ENCODE peak calls at places on chromosomes 6 and 20, in four cellular contexts. J, C, S and N are unnamed samples.

GRCh38 chr6:101413773-101414172 is 20.3 kb downstream of the GRIK2 start:
- DNase-seq in S (no peak), C (no peak), J (no peak), N (no peak)

GRCh38 chr6:104095661-104096416 is 763.9 kb downstream of the HACE1 start:
- DNase-seq in S (no peak), C (no peak), J (no peak), N (no peak)

GRCh38 chr20:13221673-13222318 is 722 bp downstream of the ISM1 start:
- DNase-seq in S (peak; percentile 59), C (peak; percentile 43), J (peak; percentile 85), N (peak; percentile 37)

GRCh38 chr20:60961551-60961950 is 290.5 kb upstream of the CDH4 start:
- DNase-seq in J (no peak), S (no peak), C (no peak), N (no peak)

GRCh38 chr6:49463612-49463967 is 420 bp downstream of the CENPQ start:
- DNase-seq in J (peak; percentile 31), C (no peak), S (no peak), N (no peak)

GRCh38 chr6:33197431-33198048 is 2.9 kb downstream of the RXRB start:
- DNase-seq in S (peak; percentile 70), C (no peak), J (peak; percentile 84), N (peak; percentile 61)

GRCh38 chr6:30556964-30557682 is at the start of gene PRR3:
- DNase-seq in J (peak; percentile 95), C (peak; percentile 88), S (peak; percentile 76), N (peak; percentile 91)

GRCh38 chr6:11263185-11263817 is 30.8 kb upstream of the NEDD9 start:
- DNase-seq in S (peak; percentile 49), C (peak; percentile 37), J (peak; percentile 81), N (peak; percentile 85)

GRCh38 chr20:52399352-52399751 is 207.8 kb upstream of the ZFP64 start:
- DNase-seq in C (no peak), J (no peak), S (no peak), N (no peak)

GRCh38 chr6:158764188-158764849 is 54.8 kb downstream of the EZR start:
- DNase-seq in J (no peak), C (peak; percentile 51), S (no peak), N (no peak)

GRCh38 chr20:46200582-46201570 is 82.8 kb downstream of the CD40 start:
- DNase-seq in C (no peak), S (no peak), J (no peak), N (no peak)

GRCh38 chr6:51885957-51886356 is 201.5 kb downstream of the PKHD1 start:
- DNase-seq in C (no peak), J (no peak), S (no peak), N (no peak)

GRCh38 chr6:45567879-45568278 is 190.1 kb upstream of the SUPT3H start:
- DNase-seq in C (no peak), S (no peak), J (no peak), N (no peak)

GRCh38 chr20:32965115-32965514 is 39.1 kb downstream of the SUN5 start:
- DNase-seq in C (no peak), S (no peak), J (no peak), N (no peak)

GRCh38 chr20:20487811-20488210 is 119.9 kb downstream of the INSM1 start:
- DNase-seq in J (peak; percentile 17), C (no peak), S (no peak), N (no peak)

GRCh38 chr6:158050107-158050735 is 68.6 kb downstream of the SYNJ2 start:
- DNase-seq in S (no peak), J (no peak), C (no peak), N (no peak)

GRCh38 chr6:167415441-167415961 is 90.6 kb downstream of the TTLL2 start:
- DNase-seq in C (no peak), J (no peak), S (no peak), N (no peak)

GRCh38 chr6:14709066-14709670 is 536.7 kb upstream of the JARID2 start:
- DNase-seq in J (no peak), C (no peak), S (no peak), N (no peak)
- H3K27ac ChIP-seq in J (no peak overlapping the region), C (no peak overlapping the region), S (no peak overlapping the region), N (no peak overlapping the region)

GRCh38 chr6:165662041-165662491 is 975 bp downstream of the PDE10A start:
- DNase-seq in S (no peak), J (peak; percentile 24), C (no peak), N (peak; percentile 29)

GRCh38 chr6:165660881-165661415 is 2.1 kb downstream of the PDE10A start:
- DNase-seq in J (no peak), S (no peak), C (no peak), N (no peak)

GRCh38 chr6:165661416-165662001 is 1.5 kb downstream of the PDE10A start:
- DNase-seq in S (no peak), C (no peak), J (no peak), N (no peak)

GRCh38 chr6:165658395-165659058 is 4.5 kb downstream of the PDE10A start:
- DNase-seq in C (no peak), S (no peak), J (no peak), N (peak; percentile 30)

GRCh38 chr6:165659945-165660862 is 2.8 kb downstream of the PDE10A start:
- DNase-seq in S (no peak), J (peak; percentile 32), C (no peak), N (no peak)
- H3K4me3 ChIP-seq in S (peak overlapping the region; percentile 41), J (peak overlapping the region; percentile 37), C (no peak overlapping the region), N (peak overlapping the region; percentile 58)

GRCh38 chr6:56535626-56536025 is 107.1 kb downstream of the DST start:
- DNase-seq in C (no peak), J (no peak), S (no peak), N (no peak)
- H3K27ac ChIP-seq in C (no peak overlapping the region), J (no peak overlapping the region), S (no peak overlapping the region), N (no peak overlapping the region)

GRCh38 chr20:24832518-24832917 is 116.6 kb upstream of the CST7 start:
- DNase-seq in C (no peak), J (no peak), S (no peak), N (no peak)
- H3K4me3 ChIP-seq in C (no peak overlapping the region), J (no peak overlapping the region), S (no peak overlapping the region), N (no peak overlapping the region)

DNA sequence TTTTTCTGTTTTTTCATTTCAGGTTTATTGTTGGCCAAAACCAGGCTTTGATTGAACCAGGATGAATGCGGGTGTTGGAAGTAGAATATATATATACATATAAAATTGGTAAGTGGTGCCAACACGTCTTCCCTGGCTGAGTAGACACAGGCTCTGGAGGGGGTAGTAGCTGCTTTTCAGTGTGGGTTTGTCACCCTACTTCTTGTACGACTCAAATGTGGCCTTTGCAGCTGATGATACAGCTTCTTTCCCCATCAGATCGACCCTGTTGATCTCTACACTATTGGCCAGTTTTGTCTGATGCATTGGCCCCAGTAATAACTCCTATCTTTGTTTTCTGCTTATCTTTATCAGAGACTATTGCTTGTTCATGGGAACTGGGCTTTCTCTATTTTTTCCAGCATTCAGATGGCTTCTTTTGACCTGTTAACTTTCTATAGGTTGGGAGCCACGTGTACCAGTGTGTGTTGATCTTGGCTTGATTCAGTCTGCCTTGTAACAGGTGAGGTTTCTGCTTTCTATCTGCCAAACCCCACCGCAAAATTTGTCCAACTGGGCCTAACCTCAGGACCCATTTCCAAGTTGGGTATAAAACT is 2.7 kb upstream of the ZNFX1 start:
- DNase-seq in S (no peak), J (peak; percentile 21), C (no peak), N (no peak)
- H3K27ac ChIP-seq in S (no peak overlapping the region), J (peak overlapping the region; percentile 87), C (peak overlapping the region; percentile 91), N (no peak overlapping the region)

GRCh38 chr20:40422665-40423064 is 266.4 kb downstream of the MAFB start:
- DNase-seq in J (no peak), S (no peak), C (no peak), N (no peak)
- H3K4me3 ChIP-seq in J (no peak overlapping the region), S (no peak overlapping the region), C (no peak overlapping the region), N (no peak overlapping the region)

GRCh38 chr6:25174678-25175077 is 104.5 kb upstream of the CARMIL1 start:
- DNase-seq in J (no peak), C (no peak), S (no peak), N (no peak)
- H3K27ac ChIP-seq in J (peak overlapping the region; percentile 81), C (peak overlapping the region; percentile 98), S (no peak overlapping the region), N (peak overlapping the region; percentile 93)

DNA sequence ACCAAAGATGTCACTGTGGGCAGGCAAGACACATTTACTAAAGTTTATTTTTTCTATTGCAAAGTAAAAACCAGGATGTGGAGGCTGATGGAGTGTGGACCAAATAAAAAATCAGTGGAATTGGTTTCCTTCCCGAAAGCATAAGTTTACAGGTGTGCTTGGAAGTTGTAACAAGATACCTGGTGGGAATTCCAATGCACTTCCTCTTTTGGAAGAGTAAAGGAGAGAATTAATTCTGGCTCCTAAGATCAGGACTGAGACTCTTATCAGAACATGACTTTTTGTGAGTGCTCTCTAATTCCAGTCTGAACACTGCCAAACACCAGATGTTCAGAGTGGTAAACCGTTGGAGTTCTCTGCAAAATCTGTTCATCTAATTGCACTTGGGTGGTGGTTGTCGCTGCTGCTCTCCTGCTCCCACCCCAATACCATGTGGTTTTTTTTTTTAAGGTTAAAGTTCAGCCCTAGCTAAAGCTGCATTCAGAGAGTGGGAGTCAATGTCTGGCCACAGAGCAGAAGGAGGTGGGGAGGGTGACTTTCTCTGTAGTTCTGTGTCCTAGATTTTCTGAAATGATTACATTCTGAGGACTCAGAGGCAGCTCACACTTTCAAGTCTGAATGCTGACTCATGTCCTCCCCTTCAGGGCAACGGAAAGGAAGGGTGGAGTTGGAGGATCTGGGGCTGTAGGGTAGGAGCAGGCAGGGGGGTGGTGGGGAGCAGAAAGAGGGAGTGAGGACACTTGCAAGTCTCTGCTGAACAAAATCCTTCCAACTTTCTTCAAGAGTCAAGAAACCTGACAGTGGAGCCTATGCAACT is 275.8 kb upstream of the PRDM1 start:
- DNase-seq in J (peak; percentile 93), S (no peak), C (peak; percentile 89), N (peak; percentile 59)
- H3K4me3 ChIP-seq in J (peak overlapping the region; percentile 1), S (no peak overlapping the region), C (peak overlapping the region; percentile 23), N (no peak overlapping the region)

DNA sequence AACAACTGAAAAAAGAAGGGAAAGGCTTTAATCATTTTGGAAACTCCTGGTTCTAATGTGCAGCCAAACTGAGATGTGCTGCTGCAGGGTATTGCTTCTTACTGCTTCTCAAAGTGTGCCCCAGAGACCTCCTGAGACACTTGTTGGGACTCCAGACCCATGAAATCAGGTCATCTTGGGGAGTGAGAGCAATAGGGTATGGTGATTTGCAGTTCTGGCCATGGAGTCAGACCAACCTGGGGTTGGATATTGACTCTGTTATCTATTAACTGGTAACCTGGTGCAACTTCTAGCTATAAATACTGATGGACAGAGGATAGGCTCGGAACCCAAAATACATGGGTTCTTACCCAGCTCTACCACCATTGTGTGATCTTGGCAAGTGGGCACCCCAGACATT is 3.8 kb downstream of the TSPO2 start:
- DNase-seq in J (no peak), C (no peak), S (no peak), N (no peak)
- H3K27ac ChIP-seq in J (no peak overlapping the region), C (no peak overlapping the region), S (no peak overlapping the region), N (no peak overlapping the region)